ENCODE peak calls at places on chromosomes 7 and 10, in four cellular contexts. U, M, P and N are unnamed samples.

GRCh38 chr10:50471583-50471975 is 152.2 kb downstream of the SGMS1 start:
- DNase-seq in U (no peak), M (no peak), P (no peak), N (no peak)

GRCh38 chr7:52634996-52635395 is 400.4 kb upstream of the POM121L12 start:
- DNase-seq in M (no peak), P (peak), U (no peak), N (no peak)

GRCh38 chr10:13674645-13675588 is 88.2 kb downstream of the PRPF18 start:
- DNase-seq in P (no peak), U (no peak), M (no peak), N (no peak)

GRCh38 chr10:61547297-61547696 is 94.1 kb upstream of the TMEM26 start:
- DNase-seq in M (no peak), P (peak), U (no peak), N (no peak)

GRCh38 chr7:5630670-5631069 is 150.8 kb downstream of the RNF216 start:
- DNase-seq in U (peak), M (no peak), P (peak), N (no peak)

GRCh38 chr7:27389508-27389907 is 146.9 kb downstream of the EVX1 start:
- DNase-seq in M (no peak), U (no peak), P (no peak), N (no peak)

GRCh38 chr10:92110039-92110794 is 180.7 kb downstream of the CPEB3 start:
- DNase-seq in M (no peak), U (no peak), P (peak), N (no peak)

GRCh38 chr10:62462456-62462855 is 88.3 kb downstream of the ZNF365 start:
- DNase-seq in U (no peak), M (no peak), P (no peak), N (no peak)

GRCh38 chr7:43764039-43764789 is 5.7 kb downstream of the BLVRA start:
- DNase-seq in U (no peak), P (peak), M (peak), N (no peak)

GRCh38 chr10:4260483-4260882 is 475.5 kb upstream of the KLF6 start:
- DNase-seq in P (peak), M (no peak), U (no peak), N (no peak)

GRCh38 chr10:62180677-62181076 is 88.0 kb downstream of the RTKN2 start:
- DNase-seq in P (no peak), M (no peak), U (no peak), N (no peak)

GRCh38 chr10:30186371-30186875 is 127.0 kb upstream of the JCAD start:
- DNase-seq in P (peak), M (no peak), U (no peak), N (no peak)

GRCh38 chr7:132861424-132861823 is 220.5 kb downstream of the CHCHD3 start:
- DNase-seq in U (no peak), M (no peak), P (no peak), N (no peak)

GRCh38 chr7:11753441-11753840 is 78.6 kb downstream of the THSD7A start:
- DNase-seq in M (no peak), P (no peak), U (no peak), N (no peak)

GRCh38 chr10:42953684-42954674 is 122.9 kb upstream of the RET start:
- DNase-seq in P (no peak), U (no peak), M (no peak), N (no peak)

GRCh38 chr10:70714245-70714644 is 41.9 kb downstream of the ADAMTS14 start:
- DNase-seq in U (no peak), P (no peak), M (no peak), N (no peak)

GRCh38 chr10:104548090-104548489 is 93.0 kb upstream of the SORCS3 start:
- DNase-seq in P (peak), U (no peak), M (no peak), N (no peak)

GRCh38 chr7:42611961-42612360 is 299.9 kb downstream of the C7orf25 start:
- DNase-seq in M (no peak), P (peak), U (no peak), N (no peak)

GRCh38 chr7:50565977-50566376 is 772 bp upstream of the DDC start:
- DNase-seq in P (no peak), M (no peak), U (no peak), N (no peak)

GRCh38 chr7:94431620-94432295 is 37.1 kb downstream of the COL1A2 start:
- DNase-seq in U (no peak), P (peak), M (no peak), N (no peak)

GRCh38 chr7:129258649-129259389 is 34.0 kb downstream of the AHCYL2 start:
- DNase-seq in M (no peak), P (no peak), U (no peak), N (no peak)

GRCh38 chr7:148380581-148381419 is 209.8 kb upstream of the C7orf33 start:
- DNase-seq in P (no peak), U (no peak), M (no peak), N (no peak)

GRCh38 chr10:56920586-56921250 is 559.7 kb upstream of the ZWINT start:
- DNase-seq in P (no peak), U (no peak), M (no peak), N (no peak)

GRCh38 chr7:26233902-26234511 is 32.5 kb downstream of the CBX3 start:
- DNase-seq in U (no peak), P (no peak), M (no peak), N (no peak)

GRCh38 chr10:50464004-50464409 is 159.7 kb downstream of the SGMS1 start:
- DNase-seq in M (no peak), U (no peak), P (peak), N (no peak)

GRCh38 chr7:82247814-82248433 is 195.7 kb downstream of the CACNA2D1 start:
- DNase-seq in M (no peak), U (no peak), P (peak), N (no peak)

GRCh38 chr7:130140551-130141160 is 64.5 kb downstream of the TMEM209 start:
- DNase-seq in P (no peak), M (no peak), U (no peak), N (no peak)

GRCh38 chr7:51175316-51175991 is 141.2 kb downstream of the COBL start:
- DNase-seq in U (no peak), P (no peak), M (no peak), N (no peak)

GRCh38 chr10:125152646-125153368 is 7.6 kb downstream of the CTBP2 start:
- DNase-seq in M (peak), U (no peak), P (no peak), N (no peak)